ENCODE peak calls at places on chromosomes 16 and 17, in six cellular contexts. T, E, H, O, X and W are unnamed samples.
A peak's percentile ranks its signal among the peaks of the same experiment; 100 is the strongest.

GRCh38 chr16:28609631-28610594 is at the start of gene SULT1A1:
- DNase-seq in T (no peak), E (no peak), H (peak; percentile 52), O (no peak), X (peak; percentile 93), W (peak; percentile 28)

GRCh38 chr17:11309850-11310249 is 68.8 kb downstream of the SHISA6 start:
- DNase-seq in T (no peak), E (no peak), H (no peak), O (no peak), X (no peak), W (no peak)

GRCh38 chr16:29757950-29758466 is 12.2 kb upstream of the C16orf54 start:
- DNase-seq in T (no peak), E (no peak), H (no peak), O (no peak), X (peak; percentile 82), W (no peak)

GRCh38 chr17:79572136-79572915 is 38.5 kb downstream of the RBFOX3 start:
- DNase-seq in T (no peak), E (no peak), H (no peak), O (no peak), X (no peak), W (no peak)

GRCh38 chr17:76166906-76167305 is 25.9 kb upstream of the FOXJ1 start:
- DNase-seq in T (no peak), E (no peak), H (no peak), O (no peak), X (no peak), W (no peak)

GRCh38 chr17:32943647-32944191 is 15.8 kb downstream of the TMEM98 start:
- DNase-seq in T (no peak), E (no peak), H (no peak), O (no peak), X (peak; percentile 58), W (no peak)

GRCh38 chr16:49350265-49351103 is 23.1 kb upstream of the C16orf78 start:
- DNase-seq in T (peak; percentile 94), E (no peak), H (peak; percentile 67), O (peak; percentile 27), X (peak; percentile 37), W (peak; percentile 81)

GRCh38 chr17:10251212-10251948 is 53.0 kb upstream of the GAS7 start:
- DNase-seq in T (no peak), E (peak; percentile 76), H (peak; percentile 1), O (no peak), X (no peak), W (no peak)

GRCh38 chr17:2064511-2064910 is 9.6 kb downstream of the HIC1 start:
- DNase-seq in T (no peak), E (no peak), H (no peak), O (no peak), X (no peak), W (no peak)

GRCh38 chr16:13992976-13993375 is 73.0 kb downstream of the ERCC4 start:
- DNase-seq in T (peak; percentile 41), E (no peak), H (no peak), O (no peak), X (no peak), W (no peak)

GRCh38 chr16:13995194-13995593 is 75.2 kb downstream of the ERCC4 start:
- DNase-seq in T (no peak), E (no peak), H (no peak), O (no peak), X (peak; percentile 45), W (no peak)

GRCh38 chr16:13994239-13995106 is 74.5 kb downstream of the ERCC4 start:
- DNase-seq in T (no peak), E (no peak), H (no peak), O (no peak), X (no peak), W (no peak)

GRCh38 chr16:13988038-13988437 is 68.1 kb downstream of the ERCC4 start:
- DNase-seq in T (no peak), E (no peak), H (no peak), O (no peak), X (no peak), W (no peak)

DNA sequence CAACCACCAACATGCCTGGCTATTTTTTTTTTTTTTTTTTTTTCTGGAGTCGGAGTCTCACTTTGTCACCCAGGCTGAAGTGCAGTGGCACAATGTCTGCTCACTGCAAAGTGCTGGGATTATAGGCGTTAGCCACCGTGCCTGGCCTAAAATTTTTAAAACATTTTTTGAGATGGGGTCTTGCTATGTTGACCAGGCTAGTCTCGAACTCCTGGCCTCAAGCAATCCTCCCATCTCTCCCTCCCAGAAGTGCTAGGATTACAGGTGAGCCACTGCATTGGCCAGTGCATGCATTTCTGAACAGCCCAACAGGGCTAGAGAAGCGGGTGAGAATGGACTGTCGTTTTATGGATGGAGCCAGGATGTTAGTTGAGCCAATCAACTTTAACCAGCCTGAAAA is 72.4 kb downstream of the ERCC4 start:
- DNase-seq in T (peak; percentile 14), E (no peak), H (no peak), O (no peak), X (no peak), W (no peak)
- TF ChIP-seq YY1 in T (no peak), E (no peak), H (no peak), O (no peak), X (no peak), W (no peak)

GRCh38 chr16:5900046-5900445 is 802.5 kb upstream of the EEF2KMT start:
- DNase-seq in T (no peak), E (no peak), H (no peak), O (no peak), X (no peak), W (no peak)
- TF ChIP-seq CTCF in T (no peak), E (no peak), H (no peak), O (no peak), X (no peak), W (no peak)

DNA sequence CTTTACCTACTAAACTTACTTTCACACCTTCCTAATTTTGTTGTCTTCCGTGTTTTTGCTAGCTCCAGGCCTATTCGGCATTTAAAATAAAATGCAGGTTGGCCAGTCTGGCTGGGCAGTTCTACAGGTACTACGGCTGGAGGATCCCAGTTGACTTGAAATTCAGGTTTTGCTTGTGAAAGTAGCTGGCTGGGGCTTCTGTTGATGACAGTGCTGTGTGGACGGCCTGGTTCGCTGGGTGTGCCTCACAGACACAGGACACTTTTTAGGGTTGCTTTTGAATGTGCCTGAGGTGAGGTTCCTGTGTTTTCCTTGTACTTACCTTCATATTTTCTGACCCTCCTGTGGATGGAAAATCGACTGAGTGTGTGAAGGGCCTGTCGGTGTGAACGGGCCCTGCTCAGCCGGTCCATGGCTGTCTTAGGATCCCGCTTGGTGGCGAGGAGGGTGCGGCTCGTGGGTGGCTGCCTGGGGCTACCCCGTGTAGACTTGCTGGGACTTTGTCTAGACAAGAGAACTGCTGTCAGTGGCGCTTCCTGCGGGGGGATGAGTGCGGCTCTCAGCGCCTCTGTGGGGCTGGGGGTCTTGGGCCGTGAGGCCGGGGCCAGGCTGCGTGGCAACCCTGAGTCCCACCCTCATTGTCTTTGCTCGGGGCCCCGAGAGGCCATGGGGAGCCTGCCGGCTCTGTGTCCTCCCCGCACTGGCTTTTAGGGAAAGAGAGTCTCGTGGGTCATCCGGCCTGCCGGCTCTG is 18.7 kb upstream of the ZNF750 start:
- DNase-seq in T (no peak), E (no peak), H (no peak), O (no peak), X (no peak), W (no peak)
- H3K4me2 ChIP-seq in T (no peak overlapping the region), E (no peak overlapping the region), H (no peak overlapping the region), O (peak overlapping the region; percentile 85), X (no peak overlapping the region), W (no peak overlapping the region)

GRCh38 chr17:57549468-57549867 is 195.6 kb downstream of the CCDC182 start:
- DNase-seq in T (no peak), E (no peak), H (no peak), O (no peak), X (no peak), W (no peak)
- TF ChIP-seq YY1 in T (no peak), E (no peak), H (no peak), O (no peak), X (no peak), W (no peak)

GRCh38 chr16:67653131-67654068 is 6.7 kb downstream of the ACD start:
- DNase-seq in T (no peak), E (no peak), H (no peak), O (no peak), X (no peak), W (peak; percentile 89)
- TF ChIP-seq CTCF in T (peak; percentile 14), E (no peak), H (no peak), O (no peak), X (no peak), W (peak; percentile 42)

GRCh38 chr16:23469814-23470213 is 16.8 kb upstream of the COG7 start:
- DNase-seq in T (no peak), E (no peak), H (no peak), O (peak; percentile 33), X (no peak), W (no peak)

GRCh38 chr16:23465179-23465578 is 12.2 kb upstream of the COG7 start:
- DNase-seq in T (no peak), E (no peak), H (no peak), O (no peak), X (no peak), W (no peak)

GRCh38 chr16:23464196-23464595 is 11.2 kb upstream of the COG7 start:
- DNase-seq in T (no peak), E (no peak), H (no peak), O (no peak), X (no peak), W (no peak)

GRCh38 chr16:23466162-23466885 is 13.3 kb upstream of the COG7 start:
- DNase-seq in T (no peak), E (no peak), H (no peak), O (no peak), X (no peak), W (no peak)
- H3K4me2 ChIP-seq in T (no peak overlapping the region), E (no peak overlapping the region), H (no peak overlapping the region), O (no peak overlapping the region), X (no peak overlapping the region), W (peak overlapping the region; percentile 45)

GRCh38 chr16:84728853-84729424 is 29.1 kb downstream of the USP10 start:
- DNase-seq in T (peak; percentile 29), E (no peak), H (peak; percentile 72), O (no peak), X (no peak), W (no peak)

GRCh38 chr16:84726079-84726669 is 26.4 kb downstream of the USP10 start:
- DNase-seq in T (peak; percentile 93), E (no peak), H (peak; percentile 94), O (peak; percentile 61), X (peak; percentile 70), W (peak; percentile 68)

GRCh38 chr16:84726670-84727467 is 27.1 kb downstream of the USP10 start:
- DNase-seq in T (peak; percentile 47), E (peak; percentile 72), H (no peak), O (no peak), X (peak; percentile 71), W (no peak)

GRCh38 chr16:84724619-84725307 is 25.0 kb downstream of the USP10 start:
- DNase-seq in T (no peak), E (no peak), H (peak; percentile 58), O (no peak), X (no peak), W (no peak)

DNA sequence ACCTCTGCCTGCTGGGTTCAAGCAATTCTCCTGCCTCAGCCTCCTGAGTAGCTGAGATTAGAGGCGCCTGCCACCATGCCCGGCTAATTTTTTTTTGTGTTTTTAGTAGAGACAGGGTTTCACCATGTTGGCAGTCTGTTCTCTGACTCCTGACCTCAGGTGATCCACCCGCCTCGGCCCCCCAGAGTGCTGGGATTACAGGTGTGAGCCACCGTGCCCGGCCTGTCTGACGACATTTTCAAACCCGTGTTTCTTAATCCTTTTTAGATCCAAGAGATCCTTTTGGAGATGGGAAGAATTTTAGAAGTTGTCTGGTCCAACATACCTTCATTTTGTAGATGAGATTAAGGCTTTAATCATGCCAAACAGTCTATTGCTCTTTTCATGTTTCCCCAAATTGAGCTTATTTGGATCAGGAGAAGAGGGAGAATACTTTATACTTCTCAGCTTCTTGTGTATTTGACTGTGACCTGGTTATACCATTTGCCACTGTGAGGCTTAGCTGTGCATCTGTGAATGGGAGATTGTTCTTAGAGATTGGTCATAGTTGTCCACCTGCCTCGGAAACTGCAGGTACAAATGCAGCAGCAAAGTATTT is 25.8 kb downstream of the USP10 start:
- DNase-seq in T (no peak), E (no peak), H (no peak), O (no peak), X (no peak), W (no peak)
- TF ChIP-seq YY1 in T (no peak), E (no peak), H (no peak), O (no peak), X (no peak), W (no peak)